ENCODE peak calls at places on chromosomes 5 and 9, in six cellular contexts. One of them, this sample, is unnamed.

GRCh38 chr5:132086277-132086794 is 12.7 kb downstream of the CSF2 start:
- DNase-seq in A549: peak
- DNase-seq in left lung: peak
- DNase-seq in pancreas: peak
- DNase-seq in heart right ventricle: peak
- DNase-seq in RWPE1: peak
- DNase-seq in this sample: no peak

GRCh38 chr5:50958852-50959457 is 292.5 kb downstream of the PARP8 start:
- DNase-seq in A549: peak
- DNase-seq in left lung: no peak
- DNase-seq in pancreas: peak
- DNase-seq in heart right ventricle: no peak
- DNase-seq in RWPE1: peak
- DNase-seq in this sample: no peak

GRCh38 chr5:53407373-53407772 is 73.1 kb upstream of the FST start:
- DNase-seq in A549: no peak
- DNase-seq in left lung: no peak
- DNase-seq in pancreas: no peak
- DNase-seq in heart right ventricle: no peak
- DNase-seq in RWPE1: peak
- DNase-seq in this sample: no peak

GRCh38 chr5:109718632-109719031 is 28.9 kb downstream of the MAN2A1 start:
- DNase-seq in A549: no peak
- DNase-seq in left lung: no peak
- DNase-seq in pancreas: no peak
- DNase-seq in heart right ventricle: no peak
- DNase-seq in RWPE1: no peak
- DNase-seq in this sample: no peak

GRCh38 chr9:128764361-128764760 is 7.4 kb downstream of the ZER1 start:
- DNase-seq in A549: no peak
- DNase-seq in left lung: no peak
- DNase-seq in pancreas: no peak
- DNase-seq in heart right ventricle: no peak
- DNase-seq in RWPE1: no peak
- DNase-seq in this sample: no peak

GRCh38 chr9:125361837-125362531 is 100.4 kb downstream of the GAPVD1 start:
- DNase-seq in A549: no peak
- DNase-seq in left lung: no peak
- DNase-seq in pancreas: no peak
- DNase-seq in heart right ventricle: no peak
- DNase-seq in RWPE1: no peak
- DNase-seq in this sample: no peak

GRCh38 chr5:62584395-62584794 is 5.8 kb downstream of the LRRC70 start:
- DNase-seq in A549: no peak
- DNase-seq in left lung: no peak
- DNase-seq in pancreas: no peak
- DNase-seq in heart right ventricle: no peak
- DNase-seq in RWPE1: no peak
- DNase-seq in this sample: no peak

GRCh38 chr5:56987171-56987570 is 35.2 kb upstream of the MIER3 start:
- DNase-seq in A549: no peak
- DNase-seq in left lung: no peak
- DNase-seq in pancreas: no peak
- DNase-seq in heart right ventricle: no peak
- DNase-seq in RWPE1: no peak
- DNase-seq in this sample: no peak

GRCh38 chr9:27125030-27125429 is 16.0 kb downstream of the TEK start:
- DNase-seq in A549: peak
- DNase-seq in left lung: peak
- DNase-seq in pancreas: peak
- DNase-seq in heart right ventricle: peak
- DNase-seq in RWPE1: peak
- DNase-seq in this sample: no peak

GRCh38 chr9:108496866-108497265 is 358.9 kb downstream of the ACTL7B start:
- DNase-seq in A549: no peak
- DNase-seq in left lung: no peak
- DNase-seq in pancreas: no peak
- DNase-seq in heart right ventricle: no peak
- DNase-seq in RWPE1: no peak
- DNase-seq in this sample: no peak

GRCh38 chr5:146767534-146767933 is 111.0 kb downstream of the PPP2R2B start:
- DNase-seq in A549: no peak
- DNase-seq in left lung: no peak
- DNase-seq in pancreas: no peak
- DNase-seq in heart right ventricle: no peak
- DNase-seq in RWPE1: no peak
- DNase-seq in this sample: no peak

GRCh38 chr5:169119287-169120048 is 181.5 kb downstream of the SLIT3 start:
- DNase-seq in A549: no peak
- DNase-seq in left lung: no peak
- DNase-seq in pancreas: no peak
- DNase-seq in heart right ventricle: no peak
- DNase-seq in RWPE1: no peak
- DNase-seq in this sample: no peak

GRCh38 chr5:8457187-8458037 is 588.5 kb downstream of the MTRR start:
- DNase-seq in A549: peak
- DNase-seq in left lung: peak
- DNase-seq in pancreas: peak
- DNase-seq in heart right ventricle: peak
- DNase-seq in RWPE1: peak
- DNase-seq in this sample: no peak

GRCh38 chr9:4887556-4887955 is 94.8 kb downstream of the RCL1 start:
- DNase-seq in A549: no peak
- DNase-seq in left lung: peak
- DNase-seq in pancreas: no peak
- DNase-seq in heart right ventricle: peak
- DNase-seq in RWPE1: peak
- DNase-seq in this sample: no peak

GRCh38 chr5:134913254-134913653 is 8.3 kb downstream of the PCBD2 start:
- DNase-seq in A549: no peak
- DNase-seq in left lung: no peak
- DNase-seq in pancreas: no peak
- DNase-seq in heart right ventricle: no peak
- DNase-seq in RWPE1: no peak
- DNase-seq in this sample: no peak

GRCh38 chr9:34457266-34458012 is 931 bp downstream of the FAM219A start:
- DNase-seq in A549: peak
- DNase-seq in left lung: peak
- DNase-seq in pancreas: peak
- DNase-seq in heart right ventricle: peak
- DNase-seq in RWPE1: peak
- DNase-seq in this sample: no peak

GRCh38 chr9:34459356-34459755 is 751 bp downstream of the DNAI1 start:
- DNase-seq in A549: no peak
- DNase-seq in left lung: no peak
- DNase-seq in pancreas: no peak
- DNase-seq in heart right ventricle: no peak
- DNase-seq in RWPE1: no peak
- DNase-seq in this sample: no peak

GRCh38 chr9:34458013-34458966 is at the start of the genes DNAI1 and FAM219A:
- DNase-seq in A549: peak
- DNase-seq in left lung: peak
- DNase-seq in pancreas: peak
- DNase-seq in heart right ventricle: peak
- DNase-seq in RWPE1: peak
- DNase-seq in this sample: peak

GRCh38 chr9:34459941-34460340 is 1.3 kb downstream of the DNAI1 start:
- DNase-seq in A549: no peak
- DNase-seq in left lung: no peak
- DNase-seq in pancreas: no peak
- DNase-seq in heart right ventricle: no peak
- DNase-seq in RWPE1: no peak
- DNase-seq in this sample: no peak

DNA sequence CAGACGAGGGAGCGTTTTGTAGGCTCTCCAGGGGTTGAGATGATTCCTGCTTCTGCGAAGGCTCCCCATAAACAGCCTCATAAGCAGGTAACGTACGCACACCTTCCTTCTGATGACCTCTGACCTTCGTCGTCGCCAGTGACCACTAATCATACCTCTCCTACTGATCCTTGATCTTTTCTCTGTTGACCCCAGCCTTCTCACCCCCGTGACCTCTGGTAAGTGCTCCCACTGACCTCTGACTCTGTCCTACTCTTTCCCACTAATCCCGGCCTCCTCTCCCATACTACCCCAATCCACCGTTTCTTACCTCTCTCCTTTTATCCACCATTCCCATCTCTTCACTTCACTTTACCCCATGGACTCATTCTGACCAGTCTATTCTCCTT is 356 bp downstream of the DNAI1 start:
- DNase-seq in A549: peak
- DNase-seq in left lung: no peak
- DNase-seq in pancreas: peak
- DNase-seq in heart right ventricle: no peak
- DNase-seq in RWPE1: no peak
- DNase-seq in this sample: no peak
- TF ChIP-seq CTCF in A549: no peak
- TF ChIP-seq CTCF in left lung: no peak
- TF ChIP-seq CTCF in pancreas: no peak
- TF ChIP-seq CTCF in heart right ventricle: no peak
- TF ChIP-seq CTCF in RWPE1: no peak
- TF ChIP-seq CTCF in this sample: no peak

GRCh38 chr9:121055642-121056143 is 5.6 kb upstream of the C5 start:
- DNase-seq in A549: peak
- DNase-seq in left lung: no peak
- DNase-seq in pancreas: peak
- DNase-seq in heart right ventricle: no peak
- DNase-seq in RWPE1: no peak
- DNase-seq in this sample: no peak
- TF ChIP-seq CTCF in A549: peak
- TF ChIP-seq CTCF in left lung: peak
- TF ChIP-seq CTCF in pancreas: peak
- TF ChIP-seq CTCF in heart right ventricle: peak
- TF ChIP-seq CTCF in RWPE1: peak
- TF ChIP-seq CTCF in this sample: peak

GRCh38 chr9:134663084-134663483 is 21.5 kb downstream of the COL5A1 start:
- DNase-seq in A549: no peak
- DNase-seq in left lung: peak
- DNase-seq in pancreas: no peak
- DNase-seq in heart right ventricle: no peak
- DNase-seq in RWPE1: no peak
- DNase-seq in this sample: no peak

GRCh38 chr9:134664446-134664845 is 22.8 kb downstream of the COL5A1 start:
- DNase-seq in A549: no peak
- DNase-seq in left lung: peak
- DNase-seq in pancreas: no peak
- DNase-seq in heart right ventricle: no peak
- DNase-seq in RWPE1: no peak
- DNase-seq in this sample: no peak

GRCh38 chr9:134661791-134662142 is 20.2 kb downstream of the COL5A1 start:
- DNase-seq in A549: no peak
- DNase-seq in left lung: peak
- DNase-seq in pancreas: no peak
- DNase-seq in heart right ventricle: no peak
- DNase-seq in RWPE1: peak
- DNase-seq in this sample: no peak

GRCh38 chr9:134662143-134662876 is 20.7 kb downstream of the COL5A1 start:
- DNase-seq in A549: no peak
- DNase-seq in left lung: peak
- DNase-seq in pancreas: no peak
- DNase-seq in heart right ventricle: peak
- DNase-seq in RWPE1: peak
- DNase-seq in this sample: peak

DNA sequence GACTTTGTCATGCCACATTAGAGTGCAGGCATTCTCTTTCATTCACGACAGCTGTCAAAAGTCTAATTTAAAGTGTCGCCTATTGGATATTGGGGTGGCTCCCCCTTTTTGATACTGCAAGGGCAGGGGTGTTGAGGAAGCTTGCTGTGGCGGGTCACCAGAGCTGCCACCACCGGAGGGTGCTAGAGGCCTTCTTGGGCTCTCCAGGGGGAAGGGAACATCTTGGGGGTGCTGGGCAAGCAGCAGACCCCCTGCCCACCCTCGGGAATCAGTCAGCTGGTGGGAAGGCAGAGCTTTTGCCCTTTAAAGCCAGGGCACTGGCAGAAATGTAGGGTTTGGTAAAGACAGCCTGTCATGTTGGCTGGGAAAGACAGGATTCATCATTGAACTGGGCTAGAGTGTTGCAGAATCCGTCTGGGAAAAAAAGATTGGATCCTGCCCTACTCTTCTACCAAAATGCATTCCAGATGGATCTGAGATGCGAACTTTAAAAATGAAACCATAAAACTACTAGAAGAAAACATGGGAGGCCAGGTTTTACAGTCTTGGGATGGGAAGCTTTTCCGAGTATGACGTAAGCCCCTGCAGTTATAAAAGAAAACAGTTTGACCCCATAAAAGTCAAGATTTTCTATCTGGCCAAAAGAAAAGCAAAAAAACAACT is 22.3 kb downstream of the COL5A1 start:
- DNase-seq in A549: no peak
- DNase-seq in left lung: peak
- DNase-seq in pancreas: no peak
- DNase-seq in heart right ventricle: no peak
- DNase-seq in RWPE1: no peak
- DNase-seq in this sample: no peak
- TF ChIP-seq CTCF in A549: peak
- TF ChIP-seq CTCF in left lung: no peak
- TF ChIP-seq CTCF in pancreas: no peak
- TF ChIP-seq CTCF in heart right ventricle: no peak
- TF ChIP-seq CTCF in RWPE1: no peak
- TF ChIP-seq CTCF in this sample: peak

DNA sequence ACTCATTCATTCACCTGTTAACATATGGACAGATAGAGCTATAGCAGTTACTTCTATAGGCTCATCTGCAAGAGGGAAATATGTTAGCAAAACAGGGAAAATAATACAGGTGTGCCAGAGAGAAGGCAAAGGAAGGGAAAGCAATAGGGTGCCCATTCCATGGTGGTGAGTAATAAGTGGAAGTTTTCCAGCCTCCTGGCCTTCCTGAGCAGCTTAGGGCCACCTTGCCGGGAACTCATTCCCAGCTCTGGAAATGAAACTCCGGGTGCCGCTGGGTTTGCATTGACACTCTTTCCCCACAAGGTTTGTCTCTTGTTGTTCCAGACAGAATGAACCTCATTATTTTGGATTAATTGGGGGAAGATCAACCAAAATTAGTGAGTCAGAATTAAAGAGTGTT is 58.4 kb downstream of the SLC1A3 start:
- DNase-seq in A549: no peak
- DNase-seq in left lung: no peak
- DNase-seq in pancreas: no peak
- DNase-seq in heart right ventricle: no peak
- DNase-seq in RWPE1: peak
- DNase-seq in this sample: no peak
- TF ChIP-seq CTCF in A549: no peak
- TF ChIP-seq CTCF in left lung: no peak
- TF ChIP-seq CTCF in pancreas: no peak
- TF ChIP-seq CTCF in heart right ventricle: no peak
- TF ChIP-seq CTCF in RWPE1: no peak
- TF ChIP-seq CTCF in this sample: no peak